ENCODE peak calls at places on chromosomes 2 and 18, in eight cellular contexts. C is Peyer's patch, D is body of pancreas, M is adrenal gland, X is IMR-90, O is gastrocnemius medialis, P is ovary, B is testis. R is an unnamed sample. For H3K27me3, the result is how much of the 10 kb centered on the place peaks cover.

GRCh38 chr2:8957593-8957992 is 45.9 kb downstream of the MBOAT2 start:
- DNase-seq in C (no peak), D (no peak), M (no peak), X (no peak), O (no peak), P (no peak), B (no peak), R (no peak)

GRCh38 chr2:18883626-18884456 is 294.5 kb upstream of the NT5C1B start:
- DNase-seq in C (no peak), D (peak), M (no peak), X (peak), O (no peak), P (no peak), B (peak), R (no peak)

GRCh38 chr2:51649366-51649765 is 617.4 kb upstream of the NRXN1 start:
- DNase-seq in C (no peak), D (no peak), M (no peak), X (no peak), O (no peak), P (no peak), B (no peak), R (no peak)

GRCh38 chr2:56287974-56288373 is 104.2 kb downstream of the CCDC85A start:
- DNase-seq in C (no peak), D (no peak), M (no peak), X (no peak), O (no peak), P (no peak), B (no peak), R (no peak)

GRCh38 chr2:239363946-239364637 is 36.7 kb downstream of the HDAC4 start:
- DNase-seq in C (peak), D (no peak), M (peak), X (no peak), O (no peak), P (no peak), B (no peak), R (no peak)

GRCh38 chr2:29398384-29399237 is 283.4 kb downstream of the CLIP4 start:
- DNase-seq in C (no peak), D (no peak), M (no peak), X (peak), O (no peak), P (no peak), B (peak), R (no peak)

GRCh38 chr2:187982668-187983067 is 309.0 kb upstream of the GULP1 start:
- DNase-seq in C (no peak), D (peak), M (peak), X (peak), O (no peak), P (no peak), B (no peak), R (no peak)

GRCh38 chr2:85889648-85890281 is 975 bp upstream of the ST3GAL5 start:
- DNase-seq in C (peak), D (peak), M (peak), X (no peak), O (peak), P (no peak), B (peak), R (no peak)

GRCh38 chr18:35780937-35781336 is 191.5 kb upstream of the RMP24 start:
- DNase-seq in C (no peak), D (no peak), M (no peak), X (no peak), O (no peak), P (no peak), B (no peak), R (no peak)

GRCh38 chr2:191189112-191189635 is 38.4 kb upstream of the STAT4 start:
- DNase-seq in C (no peak), D (no peak), M (no peak), X (no peak), O (no peak), P (no peak), B (no peak), R (no peak)

DNA sequence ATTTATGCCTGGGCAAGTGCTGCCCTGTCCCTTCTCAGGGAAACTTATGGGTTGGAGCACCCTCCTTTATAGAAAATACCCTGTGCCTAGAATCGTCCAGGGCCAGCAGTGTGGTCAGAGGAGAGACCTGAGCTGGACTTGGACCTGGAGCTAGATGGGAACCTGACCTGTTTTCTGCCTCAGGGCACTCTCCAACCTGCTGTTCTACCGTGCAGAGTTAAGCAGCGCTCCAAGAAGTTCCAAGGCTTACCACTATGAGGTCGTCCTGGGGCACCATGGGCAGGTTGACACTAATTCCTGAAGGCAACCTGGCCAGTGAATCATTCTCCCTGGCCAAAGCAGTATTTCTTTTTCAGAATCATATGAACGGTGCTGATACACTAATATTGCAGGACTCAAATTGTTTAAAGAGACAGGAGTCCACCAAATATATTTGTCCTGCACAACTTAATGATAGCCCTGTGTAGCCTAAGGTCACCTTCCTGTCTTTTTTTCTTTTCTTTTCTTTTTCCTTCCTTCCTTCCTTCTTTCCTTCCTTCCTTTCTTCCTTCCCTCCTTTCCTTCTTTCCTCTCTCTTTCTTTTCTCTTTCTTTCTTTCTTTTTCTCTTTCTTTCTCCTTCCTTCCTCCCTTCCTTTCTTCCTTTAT is 455.4 kb upstream of the HNMT start:
- DNase-seq in C (no peak), D (no peak), M (no peak), X (no peak), O (no peak), P (no peak), B (no peak), R (no peak)
- H3K27me3 ChIP-seq in C (under half), D (under half), M (under half), X (under half), O (under half), P (under half), B (under half), R (under half)

GRCh38 chr2:199223791-199224190 is 233.9 kb downstream of the SATB2 start:
- DNase-seq in C (no peak), D (no peak), M (no peak), X (peak), O (no peak), P (no peak), B (no peak), R (no peak)

GRCh38 chr2:199230091-199230490 is 227.6 kb downstream of the SATB2 start:
- DNase-seq in C (no peak), D (no peak), M (no peak), X (peak), O (no peak), P (no peak), B (no peak), R (no peak)

GRCh38 chr2:199228887-199229819 is 228.6 kb downstream of the SATB2 start:
- DNase-seq in C (no peak), D (no peak), M (no peak), X (peak), O (no peak), P (no peak), B (no peak), R (no peak)
- TF ChIP-seq POLR2A in C (no peak), D (no peak), M (no peak), X (no peak), O (no peak), P (no peak), B (no peak), R (no peak)

DNA sequence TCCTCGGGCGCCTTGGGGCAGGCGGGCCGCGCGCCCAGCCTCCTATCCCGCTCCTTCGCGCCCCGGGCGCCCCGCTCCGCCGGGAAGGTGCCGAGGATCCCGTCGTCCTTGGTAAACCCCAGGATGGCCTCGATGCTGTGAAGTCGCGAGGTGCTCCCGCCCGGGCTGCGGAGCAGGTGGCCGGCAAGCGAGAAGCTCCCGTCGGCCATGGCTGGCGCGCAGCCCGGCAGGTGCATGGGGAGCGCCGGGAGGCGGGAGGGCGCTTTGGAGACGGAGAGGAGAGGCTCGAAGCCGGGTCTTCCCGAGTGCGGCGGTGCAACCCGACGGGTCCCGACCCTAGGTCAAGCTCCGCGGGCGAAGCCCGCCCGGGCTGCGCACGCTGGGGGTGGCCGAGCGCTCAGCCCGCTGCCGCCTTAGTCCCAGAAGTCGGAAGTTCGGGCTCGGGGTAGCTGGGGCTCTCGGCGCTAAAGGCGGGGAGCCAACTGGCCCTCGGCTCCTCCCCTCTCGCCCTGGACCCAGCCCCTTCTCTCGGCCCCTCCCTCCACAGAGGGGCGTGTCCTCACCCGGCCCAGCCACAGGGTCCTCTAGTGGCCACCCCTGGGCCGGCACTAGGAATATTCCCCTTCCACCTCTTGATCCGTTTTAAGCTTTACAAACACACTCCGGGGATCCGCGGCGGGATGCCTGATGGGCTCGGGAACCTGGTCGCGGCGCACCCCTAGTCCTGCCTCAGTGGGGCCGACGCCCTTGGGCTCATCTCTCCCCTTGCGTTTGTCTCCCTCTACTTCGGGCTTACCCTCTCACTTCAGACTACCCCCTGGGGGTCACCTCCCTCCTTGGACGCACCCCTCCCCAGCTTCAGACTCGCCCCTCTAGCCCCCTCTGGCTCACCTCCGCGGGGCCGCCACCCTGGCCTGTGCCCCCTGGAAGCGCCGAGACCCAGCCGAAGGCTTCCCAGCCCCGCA is at the start of gene RAX:
- DNase-seq in C (no peak), D (no peak), M (no peak), X (no peak), O (no peak), P (no peak), B (peak), R (peak)
- H3K27me3 ChIP-seq in C (half or more), D (under half), M (half or more), X (half or more), O (half or more), P (under half), B (under half), R (half or more)

GRCh38 chr18:3415110-3415509 is 34.9 kb upstream of the TGIF1 start:
- DNase-seq in C (no peak), D (no peak), M (no peak), X (no peak), O (no peak), P (no peak), B (no peak), R (no peak)
- TF ChIP-seq POLR2A in C (no peak), D (no peak), M (no peak), X (no peak), O (no peak), P (no peak), B (no peak), R (no peak)

DNA sequence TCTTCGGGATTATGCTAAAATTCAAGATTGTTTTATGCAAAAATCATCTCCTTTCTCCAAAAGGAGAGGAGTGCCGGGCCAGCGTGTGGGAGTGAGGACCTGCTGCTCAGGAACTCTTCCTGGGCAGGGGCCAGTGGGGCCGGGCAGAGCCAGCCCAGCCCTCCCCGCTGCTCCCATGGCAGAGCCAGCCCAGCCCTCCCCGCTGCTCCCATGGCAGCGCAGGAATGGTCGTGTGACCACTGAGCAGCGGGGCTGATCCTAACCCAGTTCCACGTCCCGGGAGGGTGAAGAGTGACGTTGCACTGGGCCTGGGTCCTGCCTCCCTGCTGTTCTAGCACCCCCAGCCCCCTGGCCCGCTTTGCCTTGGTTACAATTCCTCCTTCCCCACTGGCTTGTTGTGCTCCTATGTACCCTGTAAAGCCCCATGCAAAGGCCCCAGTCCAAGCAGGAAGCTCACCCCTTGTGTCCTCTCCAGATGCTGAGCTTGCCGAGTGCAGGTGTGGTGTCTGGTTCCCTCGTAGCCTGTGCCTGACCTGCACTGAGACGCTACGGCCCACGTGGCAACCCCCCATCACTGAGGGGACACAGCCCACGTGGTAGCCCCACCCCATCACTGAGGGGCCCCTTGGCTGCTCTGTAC is 11.4 kb upstream of the NEU4 start:
- DNase-seq in C (no peak), D (no peak), M (no peak), X (no peak), O (peak), P (peak), B (no peak), R (no peak)
- H3K27me3 ChIP-seq in C (under half), D (under half), M (under half), X (under half), O (under half), P (under half), B (under half), R (under half)

GRCh38 chr2:44171018-44171417 is 2.3 kb downstream of the PPM1B start:
- DNase-seq in C (no peak), D (no peak), M (no peak), X (peak), O (no peak), P (no peak), B (no peak), R (no peak)

GRCh38 chr2:44167908-44168683 is 579 bp upstream of the PPM1B start:
- DNase-seq in C (peak), D (peak), M (peak), X (peak), O (peak), P (peak), B (peak), R (peak)

GRCh38 chr2:44170337-44170736 is 1.7 kb downstream of the PPM1B start:
- DNase-seq in C (no peak), D (no peak), M (no peak), X (peak), O (no peak), P (no peak), B (no peak), R (no peak)

GRCh38 chr2:44168684-44169154 is at the start of gene PPM1B:
- DNase-seq in C (no peak), D (peak), M (peak), X (no peak), O (peak), P (peak), B (peak), R (peak)

DNA sequence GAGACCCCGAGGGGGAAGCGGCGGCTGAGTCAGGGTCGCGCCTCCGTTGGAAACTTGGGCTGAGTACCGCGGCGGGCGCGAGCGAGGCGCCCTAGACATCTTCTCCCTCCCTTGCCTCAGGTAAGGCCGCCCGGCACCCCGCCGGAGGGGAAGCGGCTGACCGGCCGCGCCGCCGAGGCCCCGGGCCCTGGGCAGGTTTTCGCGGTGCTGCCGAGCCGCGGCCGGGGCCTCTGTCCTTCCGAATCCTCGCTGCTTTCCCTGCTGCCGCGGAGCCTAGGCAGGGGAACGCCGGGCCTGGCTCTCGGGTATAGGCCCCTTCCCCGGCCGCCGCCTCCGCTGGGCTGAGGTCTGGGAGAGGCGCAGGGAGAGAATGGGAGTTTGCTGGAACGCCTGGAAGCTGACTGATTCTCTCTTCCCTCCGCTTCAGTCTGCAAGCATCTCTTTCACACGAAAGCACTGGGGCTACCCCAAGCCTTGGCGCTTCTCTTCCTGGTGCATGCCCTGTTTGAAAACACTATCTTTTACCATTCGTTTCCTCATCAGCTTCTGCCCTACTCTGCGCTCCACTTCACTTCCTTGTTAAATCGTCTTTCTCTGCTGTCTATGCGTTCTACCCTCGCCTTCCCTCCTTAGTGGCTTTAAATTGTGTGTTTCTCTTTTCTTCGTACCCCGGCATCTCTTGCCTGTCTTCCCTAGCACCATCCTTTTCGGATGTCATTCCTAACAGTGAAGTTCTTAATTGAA is 652 bp downstream of the PPM1B start:
- DNase-seq in C (peak), D (peak), M (peak), X (peak), O (peak), P (no peak), B (peak), R (no peak)
- TF ChIP-seq POLR2A in C (peak), D (no peak), M (no peak), X (no peak), O (no peak), P (no peak), B (no peak), R (no peak)

GRCh38 chr2:137809837-137810236 is 154.4 kb upstream of the HNMT start:
- DNase-seq in C (no peak), D (no peak), M (no peak), X (no peak), O (no peak), P (no peak), B (no peak), R (no peak)
- H3K27me3 ChIP-seq in C (under half), D (under half), M (under half), X (under half), O (under half), P (under half), B (under half), R (under half)

R was measured in suprapubic skin.